ENCODE peak calls at places on chromosomes 5 and 9, in four cellular contexts. O is GM12891, H is K562, L is GM12878. Z is an unnamed sample.

GRCh38 chr9:79143211-79143610 is 428.6 kb upstream of the TLE4 start:
- DNase-seq in O (no peak), H (no peak), L (no peak), Z (no peak)

GRCh38 chr5:177071671-177072385 is 14.9 kb upstream of the FGFR4 start:
- DNase-seq in O (no peak), H (peak), L (peak), Z (peak)

GRCh38 chr9:131841765-131842318 is 102.0 kb upstream of the RAPGEF1 start:
- DNase-seq in O (no peak), H (no peak), L (no peak), Z (no peak)

GRCh38 chr9:42388146-42388690 is 204.8 kb downstream of the SPATA31A6 start:
- DNase-seq in O (peak), H (no peak), L (no peak), Z (no peak)

GRCh38 chr9:86598411-86599239 is 244.4 kb upstream of the TUT7 start:
- DNase-seq in O (no peak), H (no peak), L (no peak), Z (no peak)

GRCh38 chr9:1001838-1002237 is 25.4 kb downstream of the DMRT3 start:
- DNase-seq in O (no peak), H (no peak), L (no peak), Z (no peak)

GRCh38 chr9:89806371-89807100 is 201.7 kb downstream of the GADD45G start:
- DNase-seq in O (no peak), H (no peak), L (no peak), Z (no peak)

GRCh38 chr5:180495991-180496741 is 2.0 kb downstream of the CNOT6 start:
- DNase-seq in O (no peak), H (no peak), L (no peak), Z (no peak)

GRCh38 chr5:107604146-107604910 is 66.4 kb downstream of the EFNA5 start:
- DNase-seq in O (no peak), H (no peak), L (no peak), Z (no peak)

GRCh38 chr5:134079748-134080581 is 34.5 kb upstream of the TCF7 start:
- DNase-seq in O (no peak), H (no peak), L (no peak), Z (no peak)

GRCh38 chr5:34684281-34684979 is 28.3 kb downstream of the RAI14 start:
- DNase-seq in O (no peak), H (no peak), L (no peak), Z (no peak)

GRCh38 chr5:71836547-71837112 is 117.6 kb downstream of the CARTPT start:
- DNase-seq in O (no peak), H (no peak), L (no peak), Z (no peak)

GRCh38 chr5:15609076-15609725 is 109.2 kb downstream of the FBXL7 start:
- DNase-seq in O (no peak), H (no peak), L (no peak), Z (no peak)

GRCh38 chr5:139105621-139106071 is 92.5 kb downstream of the SIL1 start:
- DNase-seq in O (no peak), H (no peak), L (no peak), Z (no peak)

GRCh38 chr9:110069326-110070248 is 138.4 kb downstream of the C9orf152 start:
- DNase-seq in O (no peak), H (no peak), L (no peak), Z (no peak)

GRCh38 chr9:14221558-14221957 is 92.4 kb downstream of the NFIB start:
- DNase-seq in O (no peak), H (no peak), L (no peak), Z (no peak)

GRCh38 chr5:177134653-177135225 is 1.2 kb downstream of the NSD1 start:
- DNase-seq in O (no peak), H (no peak), L (no peak), Z (no peak)

GRCh38 chr5:171483453-171484177 is 64.2 kb downstream of the FGF18 start:
- DNase-seq in O (no peak), H (no peak), L (no peak), Z (no peak)

GRCh38 chr9:135126480-135127187 is 39.2 kb downstream of the OLFM1 start:
- DNase-seq in O (no peak), H (no peak), L (no peak), Z (no peak)
- TF ChIP-seq SPI1 in O (no peak), H (no peak), L (no peak), Z (no peak)

GRCh38 chr9:83646500-83647239 is 23.7 kb downstream of the IDNK start:
- DNase-seq in O (no peak), H (no peak), L (no peak), Z (no peak)

GRCh38 chr9:83639266-83639665 is 16.3 kb downstream of the IDNK start:
- DNase-seq in O (no peak), H (no peak), L (no peak), Z (no peak)

GRCh38 chr9:83637389-83637788 is 14.4 kb downstream of the IDNK start:
- DNase-seq in O (no peak), H (no peak), L (no peak), Z (no peak)

GRCh38 chr9:83636813-83637212 is 13.9 kb downstream of the IDNK start:
- DNase-seq in O (no peak), H (no peak), L (no peak), Z (no peak)

DNA sequence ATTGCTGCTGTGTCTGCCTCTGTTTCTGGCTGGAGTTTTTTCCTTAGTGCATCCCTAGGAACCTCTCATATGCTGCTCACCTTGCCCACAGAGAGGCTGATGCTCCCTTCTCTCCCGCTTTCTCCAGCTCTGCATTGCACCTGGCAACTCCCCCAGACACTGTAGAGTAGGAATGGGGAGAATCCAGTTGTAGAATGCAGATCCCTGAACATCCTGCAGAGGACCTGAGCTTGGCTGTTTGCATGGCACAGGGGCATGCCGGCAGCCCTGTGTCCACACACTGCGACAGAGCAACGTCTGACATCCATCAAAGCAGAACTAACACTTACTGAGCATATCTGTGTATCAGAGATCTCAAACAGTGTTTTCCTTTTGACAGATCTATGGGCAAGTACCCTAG is 19.8 kb downstream of the IDNK start:
- DNase-seq in O (no peak), H (no peak), L (no peak), Z (no peak)
- TF ChIP-seq SPI1 in O (no peak), H (no peak), L (no peak), Z (no peak)

GRCh38 chr5:130102995-130103394 is 198.7 kb downstream of the CHSY3 start:
- DNase-seq in O (no peak), H (no peak), L (no peak), Z (no peak)
- TF ChIP-seq SPI1 in O (no peak), H (no peak), L (no peak), Z (no peak)

GRCh38 chr9:17075758-17076485 is 58.9 kb upstream of the CNTLN start:
- DNase-seq in O (no peak), H (no peak), L (no peak), Z (no peak)
- TF ChIP-seq SPI1 in O (no peak), H (no peak), L (no peak), Z (no peak)

GRCh38 chr5:11903121-11903613 is 1.1 kb downstream of the CTNND2 start:
- DNase-seq in O (no peak), H (no peak), L (no peak), Z (no peak)
- TF ChIP-seq SPI1 in O (no peak), H (no peak), L (no peak), Z (no peak)